ENCODE peak calls at places on chromosome 15, in eight cellular contexts. J is astrocyte of the spinal cord; Q is HuH-7.5; B is thyroid gland; C is hippocampal formation; H is CD4-positive, CD25-positive, alpha-beta regulatory T cell; O is neuronal stem cell; T is stimulated activated naive CD4-positive, alpha-beta T cell. F is an unnamed sample.

GRCh38 chr15:75620043-75620775 is 5.3 kb downstream of the SNUPN start:
- DNase-seq in J (peak; percentile 73), Q (no peak), B (no peak), C (no peak), H (no peak), O (no peak), T (no peak), F (no peak)

GRCh38 chr15:59172289-59172901 is 34.2 kb upstream of the LDHAL6B start:
- DNase-seq in J (no peak), Q (no peak), B (no peak), C (no peak), H (no peak), O (no peak), T (no peak), F (no peak)

GRCh38 chr15:92101706-92102434 is 248.4 kb downstream of the SLCO3A1 start:
- DNase-seq in J (no peak), Q (no peak), B (no peak), C (no peak), H (no peak), O (no peak), T (no peak), F (no peak)

GRCh38 chr15:57281357-57281756 is 94.9 kb upstream of the CGNL1 start:
- DNase-seq in J (no peak), Q (no peak), B (no peak), C (no peak), H (no peak), O (no peak), T (no peak), F (no peak)

GRCh38 chr15:28118083-28118482 is 19.0 kb upstream of the OCA2 start:
- DNase-seq in J (no peak), Q (no peak), B (no peak), C (no peak), H (no peak), O (no peak), T (no peak), F (no peak)

GRCh38 chr15:64895285-64896065 is 16.2 kb upstream of the ANKDD1A start:
- DNase-seq in J (peak; percentile 26), Q (no peak), B (no peak), C (peak; percentile 36), H (peak; percentile 31), O (no peak), T (peak; percentile 31), F (no peak)

GRCh38 chr15:58952751-58953150 is 19.3 kb upstream of the SLTM start:
- DNase-seq in J (peak; percentile 36), Q (no peak), B (no peak), C (no peak), H (no peak), O (no peak), T (no peak), F (no peak)

GRCh38 chr15:92810418-92811138 is 89.5 kb upstream of the CHD2 start:
- DNase-seq in J (peak; percentile 83), Q (peak; percentile 46), B (peak; percentile 88), C (no peak), H (peak; percentile 14), O (no peak), T (no peak), F (no peak)

GRCh38 chr15:88872706-88873105 is 22.6 kb downstream of the HAPLN3 start:
- DNase-seq in J (no peak), Q (no peak), B (no peak), C (no peak), H (no peak), O (no peak), T (no peak), F (no peak)

GRCh38 chr15:48582472-48583235 is 62.9 kb downstream of the FBN1 start:
- DNase-seq in J (peak; percentile 88), Q (no peak), B (no peak), C (no peak), H (no peak), O (no peak), T (no peak), F (no peak)

GRCh38 chr15:90560229-90560771 is 30.6 kb downstream of the CRTC3 start:
- DNase-seq in J (peak; percentile 94), Q (no peak), B (peak; percentile 40), C (no peak), H (no peak), O (no peak), T (no peak), F (no peak)